ENCODE peak calls at places on chromosome 2, in ten cellular contexts. E is spleen, W is osteocyte, Z is foreskin fibroblast, Y is IMR-90, M is GM10248, U is hepatocyte, O is endothelial cell, J is right lobe of liver, N is HFF-Myc. V is an unnamed sample.

GRCh38 chr2:216372761-216373291 is 543 bp upstream of the MARCHF4 start:
- DNase-seq in O (no peak), M (no peak), N (no peak), U (no peak), Z (peak; percentile 83), W (no peak), J (no peak), Y (peak; percentile 93), E (no peak), V (peak; percentile 72)

GRCh38 chr2:26575836-26576564 is 65.2 kb downstream of the CIB4 start:
- DNase-seq in W (no peak), U (no peak), N (no peak), Z (no peak), O (no peak), Y (no peak), J (no peak), E (peak; percentile 44), M (no peak), V (no peak)

GRCh38 chr2:200382883-200383282 is 76.4 kb downstream of the SPATS2L start:
- DNase-seq in J (no peak), M (no peak), W (no peak), Y (no peak), E (no peak), N (no peak), Z (no peak), U (no peak), O (no peak), V (no peak)

GRCh38 chr2:39114771-39115170 is 6.1 kb downstream of the SOS1 start:
- DNase-seq in M (no peak), O (no peak), Y (peak; percentile 66), Z (peak; percentile 44), E (no peak), W (no peak), U (no peak), J (no peak), N (no peak), V (no peak)

GRCh38 chr2:100018794-100019193 is 123.6 kb downstream of the AFF3 start:
- DNase-seq in O (no peak), W (no peak), Z (peak; percentile 78), E (no peak), N (no peak), M (no peak), U (peak; percentile 38), J (no peak), Y (peak; percentile 91), V (no peak)

GRCh38 chr2:157725856-157726255 is 97.2 kb upstream of the ACVR1C start:
- DNase-seq in E (no peak), W (no peak), Y (peak; percentile 65), J (no peak), O (no peak), N (no peak), M (no peak), U (no peak), Z (no peak), V (no peak)

GRCh38 chr2:121257476-121257831 is 27.5 kb downstream of the TFCP2L1 start:
- DNase-seq in U (no peak), M (no peak), E (no peak), W (no peak), J (no peak), O (no peak), Z (no peak), N (no peak), Y (no peak), V (no peak)

GRCh38 chr2:28522479-28522878 is 26.6 kb downstream of the PLB1 start:
- DNase-seq in O (no peak), Y (no peak), M (no peak), W (peak; percentile 56), U (no peak), E (no peak), Z (no peak), J (no peak), N (no peak), V (no peak)

GRCh38 chr2:150596071-150596470 is 108.6 kb upstream of the RND3 start:
- DNase-seq in E (no peak), M (no peak), J (no peak), U (no peak), W (no peak), O (no peak), Z (peak; percentile 53), N (no peak), Y (peak; percentile 68), V (no peak)

GRCh38 chr2:7083580-7084509 is 166.6 kb downstream of the RNF144A start:
- DNase-seq in Z (peak; percentile 49), U (peak; percentile 47), J (no peak), E (no peak), M (no peak), W (no peak), N (no peak), O (peak; percentile 49), Y (peak; percentile 25), V (peak; percentile 28)

GRCh38 chr2:15591692-15592463 is at the start of gene DDX1:
- DNase-seq in N (peak; percentile 56), W (peak; percentile 95), O (peak; percentile 82), M (peak; percentile 91), U (peak; percentile 94), E (peak; percentile 97), Z (peak; percentile 95), J (peak; percentile 89), Y (peak; percentile 79), V (peak; percentile 89)

GRCh38 chr2:211035548-211036185 is 479.3 kb downstream of the CPS1 start:
- DNase-seq in E (no peak), W (no peak), Z (no peak), N (no peak), M (no peak), U (peak; percentile 38), Y (peak; percentile 4), O (peak; percentile 31), J (no peak), V (peak; percentile 49)
- TF ChIP-seq CTCF in E (peak; percentile 52), W (peak; percentile 54), Z (peak; percentile 3), N (no peak), M (peak; percentile 52), U (peak; percentile 53), Y (peak; percentile 45), O (peak; percentile 74), J (peak; percentile 68), V (peak; percentile 64)

DNA sequence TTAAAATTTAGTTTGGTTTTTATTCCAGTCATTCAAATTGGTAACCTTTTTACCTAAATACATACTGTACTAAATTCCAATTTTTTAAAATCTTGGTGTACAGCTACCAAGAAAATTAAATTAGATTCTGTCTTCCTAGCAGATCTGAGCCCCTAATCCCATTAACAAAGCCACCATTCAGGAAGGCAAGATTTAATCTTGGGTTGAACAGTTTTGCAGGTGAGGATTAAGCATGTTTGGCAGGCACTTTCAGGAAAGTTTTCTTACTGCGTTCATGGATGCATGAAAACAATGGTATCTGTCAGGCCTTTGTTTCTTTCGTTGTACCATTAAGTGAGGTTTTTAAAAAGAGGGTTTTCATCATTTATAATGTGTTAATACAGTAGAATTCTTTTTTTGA is 32.8 kb downstream of the ITPRID2 start:
- DNase-seq in O (no peak), W (no peak), M (no peak), J (no peak), U (no peak), Y (no peak), E (no peak), Z (no peak), N (no peak), V (no peak)
- TF ChIP-seq CTCF in O (no peak), W (no peak), M (no peak), J (no peak), U (no peak), Y (no peak), E (no peak), Z (no peak), N (no peak), V (no peak)

GRCh38 chr2:120221616-120222015 is 1.6 kb downstream of the TMEM185B start:
- DNase-seq in J (peak; percentile 0), N (no peak), Y (no peak), W (no peak), O (no peak), Z (no peak), M (no peak), U (no peak), E (peak; percentile 22), V (no peak)

GRCh38 chr2:120219291-120219690 is 3.9 kb downstream of the TMEM185B start:
- DNase-seq in U (no peak), E (peak; percentile 41), W (no peak), M (peak; percentile 4), J (no peak), Y (no peak), O (no peak), N (no peak), Z (no peak), V (no peak)

GRCh38 chr2:120220756-120221155 is 2.4 kb downstream of the TMEM185B start:
- DNase-seq in N (no peak), E (no peak), J (no peak), O (no peak), W (no peak), M (no peak), Z (no peak), U (no peak), Y (no peak), V (no peak)

GRCh38 chr2:120219766-120220165 is 3.4 kb downstream of the TMEM185B start:
- DNase-seq in O (no peak), W (no peak), Y (no peak), J (peak; percentile 32), M (peak; percentile 7), E (peak; percentile 46), U (no peak), Z (peak; percentile 53), N (no peak), V (no peak)

DNA sequence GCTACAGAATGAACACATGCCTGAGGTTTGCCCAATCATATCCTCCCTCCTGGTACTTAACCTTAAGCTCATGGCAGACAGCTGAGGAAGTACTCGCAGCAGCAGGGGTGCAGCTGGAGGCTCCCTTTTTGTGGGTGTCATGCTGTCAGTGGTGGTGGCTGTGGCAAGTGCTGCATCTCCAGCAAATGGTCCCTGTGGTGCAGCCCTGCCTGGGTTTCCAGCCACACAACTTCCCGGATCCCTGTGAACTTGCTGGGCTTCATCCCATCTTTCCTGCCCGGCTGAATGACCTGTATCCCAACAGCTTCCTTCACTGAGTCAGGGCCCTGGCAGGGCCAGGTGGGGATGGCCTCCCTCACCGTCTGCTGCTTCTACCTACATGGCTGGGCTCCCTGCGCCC is 5.0 kb downstream of the TMEM185B start:
- DNase-seq in E (peak; percentile 66), Z (no peak), O (no peak), J (peak; percentile 19), Y (no peak), M (peak; percentile 4), N (no peak), W (no peak), U (no peak), V (no peak)
- TF ChIP-seq CTCF in E (no peak), Z (no peak), O (no peak), J (no peak), Y (no peak), M (no peak), N (no peak), W (no peak), U (no peak), V (no peak)

DNA sequence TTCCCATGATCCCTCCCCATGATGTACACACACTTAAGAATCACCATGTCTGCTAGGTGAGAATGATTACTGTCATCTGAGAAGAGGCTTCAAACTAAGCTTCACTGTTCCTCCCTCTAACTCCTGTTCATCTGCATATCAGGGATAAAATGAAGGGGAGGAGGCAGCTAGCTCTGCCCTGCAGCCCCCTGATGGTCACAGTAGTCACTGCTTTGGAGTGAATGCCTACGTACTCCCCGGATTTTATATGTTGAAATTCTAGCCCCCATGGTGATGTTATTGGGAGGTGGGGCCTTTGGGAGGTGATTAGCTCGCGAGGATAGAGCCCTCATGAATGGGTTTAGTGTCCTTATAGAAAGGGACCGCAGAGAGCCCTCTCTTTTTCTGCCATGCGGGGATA is 156.4 kb downstream of the NCKAP5 start:
- DNase-seq in E (no peak), Y (no peak), N (no peak), M (no peak), J (no peak), U (no peak), Z (no peak), O (peak; percentile 7), W (no peak), V (no peak)
- TF ChIP-seq CTCF in E (no peak), Y (no peak), N (no peak), M (no peak), J (no peak), U (no peak), Z (no peak), O (no peak), W (no peak), V (no peak)